ENCODE peak calls at places on chromosome 15, in nine cellular contexts. One of them, this sample, is unnamed.

GRCh38 chr15:83709246-83709645 is 55.3 kb downstream of the ADAMTSL3 start:
- DNase-seq in HCT116: no peak
- DNase-seq in uterus: no peak
- DNase-seq in coronary artery: no peak
- DNase-seq in kidney epithelial cell: peak
- DNase-seq in stomach: no peak
- DNase-seq in body of pancreas: no peak
- DNase-seq in GM20000: no peak
- DNase-seq in mesothelial cell of epicardium: no peak
- DNase-seq in this sample: no peak

GRCh38 chr15:43769584-43770228 is 7.1 kb downstream of the ELL3 start:
- DNase-seq in HCT116: no peak
- DNase-seq in uterus: no peak
- DNase-seq in coronary artery: no peak
- DNase-seq in kidney epithelial cell: no peak
- DNase-seq in GM20000: peak
- DNase-seq in mesothelial cell of epicardium: peak
- DNase-seq in body of pancreas: peak
- DNase-seq in stomach: peak
- DNase-seq in this sample: no peak

GRCh38 chr15:67708500-67708899 is 116.8 kb upstream of the SKOR1 start:
- DNase-seq in body of pancreas: no peak
- DNase-seq in GM20000: no peak
- DNase-seq in kidney epithelial cell: no peak
- DNase-seq in HCT116: no peak
- DNase-seq in mesothelial cell of epicardium: no peak
- DNase-seq in coronary artery: no peak
- DNase-seq in stomach: no peak
- DNase-seq in uterus: no peak
- DNase-seq in this sample: no peak

GRCh38 chr15:101494251-101494796 is 4.8 kb upstream of the PCSK6 start:
- DNase-seq in uterus: no peak
- DNase-seq in mesothelial cell of epicardium: no peak
- DNase-seq in stomach: no peak
- DNase-seq in body of pancreas: no peak
- DNase-seq in HCT116: no peak
- DNase-seq in coronary artery: no peak
- DNase-seq in kidney epithelial cell: no peak
- DNase-seq in GM20000: peak
- DNase-seq in this sample: no peak

GRCh38 chr15:86624261-86625036 is 544.8 kb downstream of the AGBL1 start:
- DNase-seq in coronary artery: peak
- DNase-seq in stomach: no peak
- DNase-seq in kidney epithelial cell: peak
- DNase-seq in body of pancreas: peak
- DNase-seq in HCT116: no peak
- DNase-seq in mesothelial cell of epicardium: no peak
- DNase-seq in uterus: peak
- DNase-seq in GM20000: no peak
- DNase-seq in this sample: no peak

GRCh38 chr15:51382787-51383186 is 41.3 kb downstream of the GLDN start:
- DNase-seq in uterus: no peak
- DNase-seq in HCT116: peak
- DNase-seq in mesothelial cell of epicardium: no peak
- DNase-seq in kidney epithelial cell: no peak
- DNase-seq in GM20000: peak
- DNase-seq in stomach: no peak
- DNase-seq in body of pancreas: peak
- DNase-seq in coronary artery: no peak
- DNase-seq in this sample: no peak

GRCh38 chr15:70348581-70349344 is 251.0 kb upstream of the TLE3 start:
- DNase-seq in HCT116: no peak
- DNase-seq in mesothelial cell of epicardium: peak
- DNase-seq in uterus: peak
- DNase-seq in stomach: no peak
- DNase-seq in body of pancreas: peak
- DNase-seq in kidney epithelial cell: no peak
- DNase-seq in coronary artery: peak
- DNase-seq in GM20000: no peak
- DNase-seq in this sample: no peak

GRCh38 chr15:70342554-70343548 is 245.1 kb upstream of the TLE3 start:
- DNase-seq in stomach: no peak
- DNase-seq in kidney epithelial cell: no peak
- DNase-seq in body of pancreas: no peak
- DNase-seq in HCT116: no peak
- DNase-seq in mesothelial cell of epicardium: peak
- DNase-seq in uterus: no peak
- DNase-seq in GM20000: no peak
- DNase-seq in coronary artery: peak
- DNase-seq in this sample: no peak

GRCh38 chr15:70812827-70813364 is 41.1 kb downstream of the LARP6 start:
- DNase-seq in body of pancreas: no peak
- DNase-seq in uterus: no peak
- DNase-seq in stomach: no peak
- DNase-seq in mesothelial cell of epicardium: no peak
- DNase-seq in kidney epithelial cell: no peak
- DNase-seq in coronary artery: no peak
- DNase-seq in GM20000: no peak
- DNase-seq in HCT116: no peak
- DNase-seq in this sample: no peak

GRCh38 chr15:67548532-67548852 is 6.0 kb downstream of the MAP2K5 start:
- DNase-seq in GM20000: no peak
- DNase-seq in mesothelial cell of epicardium: no peak
- DNase-seq in uterus: no peak
- DNase-seq in stomach: no peak
- DNase-seq in kidney epithelial cell: no peak
- DNase-seq in body of pancreas: no peak
- DNase-seq in HCT116: no peak
- DNase-seq in coronary artery: no peak
- DNase-seq in this sample: no peak

GRCh38 chr15:71335591-71335990 is 220.3 kb downstream of the THSD4 start:
- DNase-seq in uterus: no peak
- DNase-seq in body of pancreas: no peak
- DNase-seq in HCT116: no peak
- DNase-seq in GM20000: no peak
- DNase-seq in coronary artery: no peak
- DNase-seq in stomach: no peak
- DNase-seq in kidney epithelial cell: no peak
- DNase-seq in mesothelial cell of epicardium: no peak
- DNase-seq in this sample: no peak

GRCh38 chr15:81001180-81002003 is 669 bp downstream of the TLNRD1 start:
- DNase-seq in kidney epithelial cell: no peak
- DNase-seq in uterus: peak
- DNase-seq in coronary artery: no peak
- DNase-seq in stomach: peak
- DNase-seq in GM20000: peak
- DNase-seq in body of pancreas: peak
- DNase-seq in mesothelial cell of epicardium: peak
- DNase-seq in HCT116: no peak
- DNase-seq in this sample: peak

GRCh38 chr15:78048410-78048946 is 29.0 kb downstream of the TBC1D2B start:
- DNase-seq in mesothelial cell of epicardium: no peak
- DNase-seq in HCT116: no peak
- DNase-seq in GM20000: no peak
- DNase-seq in uterus: no peak
- DNase-seq in coronary artery: no peak
- DNase-seq in stomach: no peak
- DNase-seq in body of pancreas: no peak
- DNase-seq in kidney epithelial cell: no peak
- DNase-seq in this sample: no peak

GRCh38 chr15:67225336-67225735 is 29.1 kb downstream of the AAGAB start:
- DNase-seq in GM20000: no peak
- DNase-seq in coronary artery: no peak
- DNase-seq in HCT116: no peak
- DNase-seq in mesothelial cell of epicardium: no peak
- DNase-seq in stomach: no peak
- DNase-seq in uterus: no peak
- DNase-seq in body of pancreas: no peak
- DNase-seq in kidney epithelial cell: no peak
- DNase-seq in this sample: no peak

DNA sequence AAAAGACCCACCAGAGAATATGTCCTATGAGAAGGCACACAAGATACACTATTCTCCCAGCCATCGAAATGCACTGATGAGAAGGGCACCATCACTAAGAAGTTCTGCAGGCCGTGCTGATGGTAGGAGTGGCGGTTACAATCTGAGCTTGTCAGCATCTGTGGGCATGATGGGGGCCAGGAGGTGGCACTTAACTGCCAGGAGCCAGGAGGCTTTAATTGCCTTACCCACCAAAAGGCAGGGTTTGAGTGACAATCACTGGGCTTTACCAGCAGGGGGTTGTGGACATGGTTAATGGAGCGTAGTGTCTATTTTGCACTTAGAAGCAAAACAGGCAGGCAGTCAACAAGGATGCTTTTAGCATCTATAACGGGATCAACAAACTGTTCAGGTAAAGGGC is 16.0 kb upstream of the SQOR start:
- DNase-seq in stomach: no peak
- DNase-seq in mesothelial cell of epicardium: no peak
- DNase-seq in uterus: no peak
- DNase-seq in HCT116: no peak
- DNase-seq in GM20000: no peak
- DNase-seq in coronary artery: no peak
- DNase-seq in body of pancreas: no peak
- DNase-seq in kidney epithelial cell: no peak
- DNase-seq in this sample: no peak
- TF ChIP-seq CTCF in stomach: no peak
- TF ChIP-seq CTCF in mesothelial cell of epicardium: no peak
- TF ChIP-seq CTCF in uterus: no peak
- TF ChIP-seq CTCF in HCT116: peak
- TF ChIP-seq CTCF in GM20000: no peak
- TF ChIP-seq CTCF in coronary artery: no peak
- TF ChIP-seq CTCF in body of pancreas: no peak
- TF ChIP-seq CTCF in kidney epithelial cell: peak
- TF ChIP-seq CTCF in this sample: no peak

GRCh38 chr15:37135225-37135624 is 34.9 kb upstream of the MEIS2 start:
- DNase-seq in mesothelial cell of epicardium: no peak
- DNase-seq in HCT116: peak
- DNase-seq in coronary artery: no peak
- DNase-seq in body of pancreas: no peak
- DNase-seq in stomach: no peak
- DNase-seq in GM20000: no peak
- DNase-seq in kidney epithelial cell: no peak
- DNase-seq in uterus: no peak
- DNase-seq in this sample: no peak

GRCh38 chr15:37132826-37133417 is 32.6 kb upstream of the MEIS2 start:
- DNase-seq in HCT116: no peak
- DNase-seq in coronary artery: no peak
- DNase-seq in mesothelial cell of epicardium: no peak
- DNase-seq in GM20000: no peak
- DNase-seq in body of pancreas: no peak
- DNase-seq in kidney epithelial cell: no peak
- DNase-seq in uterus: no peak
- DNase-seq in stomach: no peak
- DNase-seq in this sample: no peak

GRCh38 chr15:37134244-37134643 is 33.9 kb upstream of the MEIS2 start:
- DNase-seq in body of pancreas: no peak
- DNase-seq in GM20000: no peak
- DNase-seq in coronary artery: no peak
- DNase-seq in stomach: no peak
- DNase-seq in mesothelial cell of epicardium: no peak
- DNase-seq in uterus: no peak
- DNase-seq in kidney epithelial cell: no peak
- DNase-seq in HCT116: no peak
- DNase-seq in this sample: no peak

GRCh38 chr15:37134699-37135131 is 34.4 kb upstream of the MEIS2 start:
- DNase-seq in body of pancreas: peak
- DNase-seq in HCT116: peak
- DNase-seq in mesothelial cell of epicardium: no peak
- DNase-seq in coronary artery: no peak
- DNase-seq in GM20000: no peak
- DNase-seq in kidney epithelial cell: no peak
- DNase-seq in uterus: peak
- DNase-seq in stomach: no peak
- DNase-seq in this sample: no peak

GRCh38 chr15:37133619-37134018 is 33.3 kb upstream of the MEIS2 start:
- DNase-seq in body of pancreas: no peak
- DNase-seq in HCT116: no peak
- DNase-seq in kidney epithelial cell: no peak
- DNase-seq in uterus: no peak
- DNase-seq in coronary artery: no peak
- DNase-seq in stomach: no peak
- DNase-seq in mesothelial cell of epicardium: no peak
- DNase-seq in GM20000: no peak
- DNase-seq in this sample: no peak
- TF ChIP-seq CTCF in body of pancreas: peak
- TF ChIP-seq CTCF in HCT116: peak
- TF ChIP-seq CTCF in kidney epithelial cell: peak
- TF ChIP-seq CTCF in uterus: peak
- TF ChIP-seq CTCF in coronary artery: no peak
- TF ChIP-seq CTCF in stomach: peak
- TF ChIP-seq CTCF in mesothelial cell of epicardium: no peak
- TF ChIP-seq CTCF in GM20000: no peak
- TF ChIP-seq CTCF in this sample: peak

GRCh38 chr15:76057332-76058000 is 2.3 kb upstream of the TMEM266 start:
- DNase-seq in uterus: no peak
- DNase-seq in GM20000: peak
- DNase-seq in coronary artery: no peak
- DNase-seq in body of pancreas: peak
- DNase-seq in kidney epithelial cell: no peak
- DNase-seq in stomach: peak
- DNase-seq in HCT116: no peak
- DNase-seq in mesothelial cell of epicardium: peak
- DNase-seq in this sample: no peak
- TF ChIP-seq CTCF in uterus: peak
- TF ChIP-seq CTCF in GM20000: peak
- TF ChIP-seq CTCF in coronary artery: peak
- TF ChIP-seq CTCF in body of pancreas: peak
- TF ChIP-seq CTCF in kidney epithelial cell: peak
- TF ChIP-seq CTCF in stomach: peak
- TF ChIP-seq CTCF in HCT116: peak
- TF ChIP-seq CTCF in mesothelial cell of epicardium: peak
- TF ChIP-seq CTCF in this sample: peak

GRCh38 chr15:64710664-64711441 is 64.5 kb downstream of the RBPMS2 start:
- DNase-seq in body of pancreas: no peak
- DNase-seq in uterus: no peak
- DNase-seq in GM20000: no peak
- DNase-seq in stomach: no peak
- DNase-seq in HCT116: no peak
- DNase-seq in coronary artery: no peak
- DNase-seq in mesothelial cell of epicardium: no peak
- DNase-seq in kidney epithelial cell: no peak
- DNase-seq in this sample: no peak

GRCh38 chr15:64713592-64713991 is 61.8 kb downstream of the RBPMS2 start:
- DNase-seq in mesothelial cell of epicardium: no peak
- DNase-seq in coronary artery: no peak
- DNase-seq in GM20000: no peak
- DNase-seq in kidney epithelial cell: no peak
- DNase-seq in HCT116: no peak
- DNase-seq in uterus: no peak
- DNase-seq in stomach: no peak
- DNase-seq in body of pancreas: no peak
- DNase-seq in this sample: no peak

GRCh38 chr15:64716452-64716851 is 58.9 kb downstream of the RBPMS2 start:
- DNase-seq in uterus: no peak
- DNase-seq in body of pancreas: no peak
- DNase-seq in GM20000: no peak
- DNase-seq in kidney epithelial cell: no peak
- DNase-seq in HCT116: no peak
- DNase-seq in stomach: no peak
- DNase-seq in mesothelial cell of epicardium: no peak
- DNase-seq in coronary artery: no peak
- DNase-seq in this sample: no peak

GRCh38 chr15:64717130-64717529 is 58.3 kb downstream of the RBPMS2 start:
- DNase-seq in body of pancreas: no peak
- DNase-seq in GM20000: no peak
- DNase-seq in stomach: no peak
- DNase-seq in mesothelial cell of epicardium: no peak
- DNase-seq in coronary artery: no peak
- DNase-seq in kidney epithelial cell: no peak
- DNase-seq in HCT116: no peak
- DNase-seq in uterus: no peak
- DNase-seq in this sample: peak

GRCh38 chr15:64712353-64712752 is 63.0 kb downstream of the RBPMS2 start:
- DNase-seq in body of pancreas: no peak
- DNase-seq in stomach: no peak
- DNase-seq in kidney epithelial cell: no peak
- DNase-seq in uterus: no peak
- DNase-seq in mesothelial cell of epicardium: no peak
- DNase-seq in HCT116: no peak
- DNase-seq in coronary artery: no peak
- DNase-seq in GM20000: no peak
- DNase-seq in this sample: no peak
- TF ChIP-seq CTCF in body of pancreas: no peak
- TF ChIP-seq CTCF in stomach: no peak
- TF ChIP-seq CTCF in kidney epithelial cell: no peak
- TF ChIP-seq CTCF in uterus: no peak
- TF ChIP-seq CTCF in mesothelial cell of epicardium: no peak
- TF ChIP-seq CTCF in HCT116: no peak
- TF ChIP-seq CTCF in coronary artery: no peak
- TF ChIP-seq CTCF in GM20000: no peak
- TF ChIP-seq CTCF in this sample: no peak